ENCODE peak calls at places on chromosomes 1 and 21, in five cellular contexts. One of them, this sample, is unnamed.
A peak's percentile ranks its signal among the peaks of the same experiment; 100 is the strongest.

GRCh38 chr1:45803299-45803780 is at the start of gene MAST2:
- DNase-seq in astrocyte of the spinal cord: peak; percentile 89
- DNase-seq in nephron progenitor cell: peak; percentile 95
- DNase-seq in endothelial cell: peak; percentile 90
- DNase-seq in Panc1: no peak
- DNase-seq in this sample: peak; percentile 76

GRCh38 chr1:39110325-39110851 is 84.2 kb downstream of the NDUFS5 start:
- DNase-seq in astrocyte of the spinal cord: peak; percentile 91
- DNase-seq in nephron progenitor cell: no peak
- DNase-seq in endothelial cell: no peak
- DNase-seq in Panc1: no peak
- DNase-seq in this sample: no peak

GRCh38 chr1:185788386-185788785 is 54.2 kb downstream of the HMCN1 start:
- DNase-seq in astrocyte of the spinal cord: no peak
- DNase-seq in nephron progenitor cell: no peak
- DNase-seq in endothelial cell: no peak
- DNase-seq in Panc1: no peak
- DNase-seq in this sample: no peak

GRCh38 chr1:51170342-51170741 is 65.7 kb upstream of the RNF11 start:
- DNase-seq in astrocyte of the spinal cord: no peak
- DNase-seq in nephron progenitor cell: no peak
- DNase-seq in endothelial cell: no peak
- DNase-seq in Panc1: peak; percentile 75
- DNase-seq in this sample: no peak

GRCh38 chr1:43549921-43550597 is 19.4 kb downstream of the PTPRF start:
- DNase-seq in astrocyte of the spinal cord: no peak
- DNase-seq in nephron progenitor cell: peak; percentile 72
- DNase-seq in endothelial cell: peak; percentile 63
- DNase-seq in Panc1: no peak
- DNase-seq in this sample: no peak

GRCh38 chr1:33872681-33873080 is 8.8 kb downstream of the HMGB4 start:
- DNase-seq in astrocyte of the spinal cord: peak; percentile 74
- DNase-seq in nephron progenitor cell: no peak
- DNase-seq in endothelial cell: no peak
- DNase-seq in Panc1: no peak
- DNase-seq in this sample: no peak

GRCh38 chr1:178870944-178871343 is at the start of gene ANGPTL1:
- DNase-seq in astrocyte of the spinal cord: peak; percentile 74
- DNase-seq in nephron progenitor cell: no peak
- DNase-seq in endothelial cell: peak; percentile 4
- DNase-seq in Panc1: no peak
- DNase-seq in this sample: no peak

GRCh38 chr1:117681093-117681950 is 75.5 kb downstream of the TENT5C start:
- DNase-seq in astrocyte of the spinal cord: no peak
- DNase-seq in nephron progenitor cell: no peak
- DNase-seq in endothelial cell: no peak
- DNase-seq in Panc1: no peak
- DNase-seq in this sample: no peak

GRCh38 chr1:209335090-209335692 is 248.3 kb upstream of the CAMK1G start:
- DNase-seq in astrocyte of the spinal cord: peak; percentile 34
- DNase-seq in nephron progenitor cell: peak; percentile 51
- DNase-seq in endothelial cell: peak; percentile 53
- DNase-seq in Panc1: peak; percentile 20
- DNase-seq in this sample: no peak

GRCh38 chr1:191026828-191027227 is 549.2 kb upstream of the BRINP3 start:
- DNase-seq in astrocyte of the spinal cord: no peak
- DNase-seq in nephron progenitor cell: no peak
- DNase-seq in endothelial cell: no peak
- DNase-seq in Panc1: no peak
- DNase-seq in this sample: no peak

GRCh38 chr1:218496561-218496960 is 151.4 kb downstream of the TGFB2 start:
- DNase-seq in astrocyte of the spinal cord: peak; percentile 98
- DNase-seq in nephron progenitor cell: no peak
- DNase-seq in endothelial cell: no peak
- DNase-seq in Panc1: peak; percentile 96
- DNase-seq in this sample: no peak

GRCh38 chr1:113390871-113391642 is 742 bp downstream of the MAGI3 start:
- DNase-seq in astrocyte of the spinal cord: no peak
- DNase-seq in nephron progenitor cell: peak; percentile 52
- DNase-seq in endothelial cell: peak; percentile 44
- DNase-seq in Panc1: no peak
- DNase-seq in this sample: peak; percentile 46

GRCh38 chr1:99936071-99936470 is 33.7 kb upstream of the SLC35A3 start:
- DNase-seq in astrocyte of the spinal cord: no peak
- DNase-seq in nephron progenitor cell: no peak
- DNase-seq in endothelial cell: no peak
- DNase-seq in Panc1: no peak
- DNase-seq in this sample: no peak

GRCh38 chr1:17984510-17985085 is 123.0 kb upstream of the IGSF21 start:
- DNase-seq in astrocyte of the spinal cord: no peak
- DNase-seq in nephron progenitor cell: peak; percentile 64
- DNase-seq in endothelial cell: peak; percentile 41
- DNase-seq in Panc1: no peak
- DNase-seq in this sample: no peak
- TF ChIP-seq CTCF in astrocyte of the spinal cord: peak; percentile 35
- TF ChIP-seq CTCF in nephron progenitor cell: peak; percentile 84
- TF ChIP-seq CTCF in endothelial cell: peak; percentile 91
- TF ChIP-seq CTCF in Panc1: peak; percentile 80
- TF ChIP-seq CTCF in this sample: peak; percentile 76

GRCh38 chr1:84539972-84540371 is 33.6 kb upstream of the GNG5 start:
- DNase-seq in astrocyte of the spinal cord: peak; percentile 37
- DNase-seq in nephron progenitor cell: no peak
- DNase-seq in endothelial cell: no peak
- DNase-seq in Panc1: no peak
- DNase-seq in this sample: no peak

GRCh38 chr1:84538599-84538998 is 32.2 kb upstream of the GNG5 start:
- DNase-seq in astrocyte of the spinal cord: no peak
- DNase-seq in nephron progenitor cell: no peak
- DNase-seq in endothelial cell: no peak
- DNase-seq in Panc1: no peak
- DNase-seq in this sample: no peak

GRCh38 chr1:84540759-84541158 is 33.5 kb downstream of the CTBS start:
- DNase-seq in astrocyte of the spinal cord: no peak
- DNase-seq in nephron progenitor cell: no peak
- DNase-seq in endothelial cell: no peak
- DNase-seq in Panc1: no peak
- DNase-seq in this sample: no peak

GRCh38 chr1:84541679-84542078 is 32.6 kb downstream of the CTBS start:
- DNase-seq in astrocyte of the spinal cord: no peak
- DNase-seq in nephron progenitor cell: no peak
- DNase-seq in endothelial cell: no peak
- DNase-seq in Panc1: peak; percentile 17
- DNase-seq in this sample: no peak
- TF ChIP-seq CTCF in astrocyte of the spinal cord: no peak
- TF ChIP-seq CTCF in nephron progenitor cell: no peak
- TF ChIP-seq CTCF in endothelial cell: no peak
- TF ChIP-seq CTCF in Panc1: peak; percentile 83
- TF ChIP-seq CTCF in this sample: peak; percentile 43

GRCh38 chr1:18530567-18531502 is 50.1 kb downstream of the KLHDC7A start:
- DNase-seq in astrocyte of the spinal cord: no peak
- DNase-seq in nephron progenitor cell: no peak
- DNase-seq in endothelial cell: no peak
- DNase-seq in Panc1: peak; percentile 4
- DNase-seq in this sample: no peak
- TF ChIP-seq CTCF in astrocyte of the spinal cord: no peak
- TF ChIP-seq CTCF in nephron progenitor cell: no peak
- TF ChIP-seq CTCF in endothelial cell: no peak
- TF ChIP-seq CTCF in Panc1: no peak
- TF ChIP-seq CTCF in this sample: no peak

GRCh38 chr1:220877348-220878095 is 1.7 kb upstream of the HLX start:
- DNase-seq in astrocyte of the spinal cord: peak; percentile 3
- DNase-seq in nephron progenitor cell: no peak
- DNase-seq in endothelial cell: no peak
- DNase-seq in Panc1: no peak
- DNase-seq in this sample: no peak
- TF ChIP-seq CTCF in astrocyte of the spinal cord: no peak
- TF ChIP-seq CTCF in nephron progenitor cell: no peak
- TF ChIP-seq CTCF in endothelial cell: no peak
- TF ChIP-seq CTCF in Panc1: no peak
- TF ChIP-seq CTCF in this sample: no peak

DNA sequence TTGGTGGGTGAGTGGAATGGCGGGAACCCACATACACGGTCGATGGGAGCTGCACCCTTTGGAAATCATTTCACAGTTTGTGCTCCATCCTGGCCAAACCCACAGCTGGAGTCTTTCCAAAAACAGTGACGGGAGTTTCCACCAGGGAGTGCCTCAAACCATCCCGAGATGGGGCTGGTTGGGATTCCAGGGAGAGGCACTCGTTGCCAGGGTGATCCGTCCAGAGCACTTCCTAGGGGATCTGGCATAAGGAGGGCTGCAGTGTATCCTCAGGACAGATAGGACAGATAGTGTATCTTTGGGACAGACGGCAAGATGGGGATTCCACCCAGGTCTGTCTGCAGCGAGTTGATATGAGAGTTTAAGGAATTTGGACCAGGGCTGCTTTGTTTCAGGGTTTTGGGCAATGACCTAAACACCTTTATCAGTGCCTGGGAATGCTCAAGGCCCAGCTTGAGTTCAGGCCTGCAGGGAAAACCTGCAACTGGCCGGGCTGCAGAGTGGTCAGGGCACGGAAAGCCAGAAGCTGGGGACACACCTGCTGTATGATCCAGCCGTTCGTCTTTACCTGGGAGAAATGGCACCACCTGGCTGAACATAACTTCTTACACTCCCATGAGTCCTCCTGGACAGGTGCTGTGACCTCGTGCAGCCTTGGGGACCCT is 3.4 kb upstream of the POFUT2 start:
- DNase-seq in astrocyte of the spinal cord: peak; percentile 61
- DNase-seq in nephron progenitor cell: no peak
- DNase-seq in endothelial cell: no peak
- DNase-seq in Panc1: no peak
- DNase-seq in this sample: no peak
- TF ChIP-seq CTCF in astrocyte of the spinal cord: no peak
- TF ChIP-seq CTCF in nephron progenitor cell: no peak
- TF ChIP-seq CTCF in endothelial cell: no peak
- TF ChIP-seq CTCF in Panc1: no peak
- TF ChIP-seq CTCF in this sample: no peak

GRCh38 chr1:17494114-17494729 is 45.3 kb upstream of the ARHGEF10L start:
- DNase-seq in astrocyte of the spinal cord: peak; percentile 47
- DNase-seq in nephron progenitor cell: peak; percentile 74
- DNase-seq in endothelial cell: peak; percentile 77
- DNase-seq in Panc1: peak; percentile 59
- DNase-seq in this sample: peak; percentile 57
- TF ChIP-seq CTCF in astrocyte of the spinal cord: peak; percentile 96
- TF ChIP-seq CTCF in nephron progenitor cell: peak; percentile 82
- TF ChIP-seq CTCF in endothelial cell: peak; percentile 89
- TF ChIP-seq CTCF in Panc1: peak; percentile 96
- TF ChIP-seq CTCF in this sample: peak; percentile 97

GRCh38 chr21:32412162-32412997 is at the start of gene EVA1C:
- DNase-seq in astrocyte of the spinal cord: peak; percentile 19
- DNase-seq in nephron progenitor cell: peak; percentile 57
- DNase-seq in endothelial cell: peak; percentile 20
- DNase-seq in Panc1: no peak
- DNase-seq in this sample: no peak
- TF ChIP-seq CTCF in astrocyte of the spinal cord: no peak
- TF ChIP-seq CTCF in nephron progenitor cell: no peak
- TF ChIP-seq CTCF in endothelial cell: no peak
- TF ChIP-seq CTCF in Panc1: no peak
- TF ChIP-seq CTCF in this sample: peak; percentile 9

GRCh38 chr1:8739377-8739776 is 78.1 kb downstream of the RERE start:
- DNase-seq in astrocyte of the spinal cord: no peak
- DNase-seq in nephron progenitor cell: no peak
- DNase-seq in endothelial cell: peak; percentile 12
- DNase-seq in Panc1: no peak
- DNase-seq in this sample: no peak
- TF ChIP-seq CTCF in astrocyte of the spinal cord: no peak
- TF ChIP-seq CTCF in nephron progenitor cell: no peak
- TF ChIP-seq CTCF in endothelial cell: no peak
- TF ChIP-seq CTCF in Panc1: peak; percentile 28
- TF ChIP-seq CTCF in this sample: no peak

GRCh38 chr1:26114165-26114927 is 2.7 kb downstream of the PDIK1L start:
- DNase-seq in astrocyte of the spinal cord: no peak
- DNase-seq in nephron progenitor cell: no peak
- DNase-seq in endothelial cell: no peak
- DNase-seq in Panc1: no peak
- DNase-seq in this sample: no peak
- TF ChIP-seq CTCF in astrocyte of the spinal cord: no peak
- TF ChIP-seq CTCF in nephron progenitor cell: no peak
- TF ChIP-seq CTCF in endothelial cell: no peak
- TF ChIP-seq CTCF in Panc1: no peak
- TF ChIP-seq CTCF in this sample: no peak

DNA sequence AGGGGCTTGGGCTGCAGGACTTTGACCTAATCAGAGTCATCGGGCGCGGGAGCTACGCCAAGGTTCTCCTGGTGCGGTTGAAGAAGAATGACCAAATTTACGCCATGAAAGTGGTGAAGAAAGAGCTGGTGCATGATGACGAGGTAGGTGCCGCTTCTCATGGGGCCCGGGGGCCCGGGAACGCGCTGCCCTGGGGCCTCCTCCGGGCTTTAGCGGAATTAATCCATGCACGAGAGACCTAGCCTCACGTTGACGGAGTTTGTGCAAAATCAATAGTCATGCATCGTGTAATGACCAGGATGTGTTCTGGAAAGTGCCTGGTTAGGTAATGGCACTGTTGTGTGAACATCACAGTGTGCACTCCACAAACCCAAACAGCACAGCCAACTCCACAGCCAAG is 43.7 kb downstream of the FAAP20 start:
- DNase-seq in astrocyte of the spinal cord: no peak
- DNase-seq in nephron progenitor cell: no peak
- DNase-seq in endothelial cell: no peak
- DNase-seq in Panc1: no peak
- DNase-seq in this sample: peak; percentile 80
- TF ChIP-seq CTCF in astrocyte of the spinal cord: no peak
- TF ChIP-seq CTCF in nephron progenitor cell: no peak
- TF ChIP-seq CTCF in endothelial cell: no peak
- TF ChIP-seq CTCF in Panc1: no peak
- TF ChIP-seq CTCF in this sample: no peak

This sample was measured in CD14-positive monocyte.